ENCODE peak calls at places on chromosomes 3 and 15, in ten cellular contexts. X, B, R, W, S, U, Y, A, H and I are unnamed samples.

GRCh38 chr3:111617912-111618601 is 22.9 kb upstream of the ZBED2 start:
- DNase-seq in R (no peak), S (no peak), W (peak), U (no peak), X (no peak), Y (no peak), A (no peak), H (no peak), B (no peak), I (no peak)

GRCh38 chr3:182618085-182618732 is 175.1 kb upstream of the ATP11B start:
- DNase-seq in B (no peak), R (no peak), A (no peak), X (peak), W (peak), H (peak), S (no peak), Y (no peak), U (peak), I (no peak)

GRCh38 chr3:86772699-86773098 is 218.2 kb downstream of the VGLL3 start:
- DNase-seq in U (no peak), A (no peak), Y (no peak), W (no peak), X (no peak), S (no peak), B (no peak), H (no peak), R (no peak), I (no peak)

GRCh38 chr3:14410501-14411165 is 8.2 kb downstream of the SLC6A6 start:
- DNase-seq in S (no peak), H (peak), Y (no peak), W (peak), A (no peak), U (peak), B (no peak), R (no peak), X (peak), I (peak)

GRCh38 chr3:45214061-45214680 is 11.9 kb downstream of the TMEM158 start:
- DNase-seq in U (no peak), Y (no peak), W (no peak), X (no peak), B (no peak), A (no peak), H (no peak), R (no peak), S (no peak), I (no peak)

GRCh38 chr3:129673012-129673411 is 66.5 kb upstream of the PLXND1 start:
- DNase-seq in X (peak), H (peak), R (no peak), S (no peak), Y (no peak), B (no peak), A (no peak), U (no peak), W (peak), I (no peak)

GRCh38 chr3:14279706-14280061 is 101.1 kb downstream of the LSM3 start:
- DNase-seq in X (no peak), R (no peak), U (no peak), H (no peak), A (no peak), W (no peak), B (no peak), Y (no peak), S (no peak), I (no peak)

GRCh38 chr3:22029480-22029879 is 278.5 kb upstream of the ZNF385D start:
- DNase-seq in H (no peak), S (no peak), R (no peak), A (no peak), U (no peak), X (no peak), B (no peak), W (no peak), Y (no peak), I (no peak)

GRCh38 chr3:100402150-100402706 is 889 bp downstream of the LNP1 start:
- DNase-seq in W (peak), B (no peak), X (peak), R (no peak), H (peak), A (no peak), U (peak), S (no peak), Y (no peak), I (peak)

GRCh38 chr3:8712045-8712870 is 21.3 kb upstream of the CAV3 start:
- DNase-seq in Y (no peak), B (no peak), R (no peak), X (no peak), U (peak), W (peak), S (no peak), A (no peak), H (no peak), I (peak)

GRCh38 chr3:37559461-37559860 is 302.2 kb upstream of the CTDSPL start:
- DNase-seq in H (peak), A (no peak), R (no peak), W (peak), U (no peak), X (peak), Y (no peak), B (no peak), S (no peak), I (no peak)

GRCh38 chr3:143301502-143301901 is 181.9 kb downstream of the CHST2 start:
- DNase-seq in X (no peak), H (no peak), U (no peak), S (no peak), A (no peak), R (no peak), W (no peak), Y (no peak), B (no peak), I (no peak)

GRCh38 chr3:32913790-32914446 is 37.5 kb upstream of the CCR4 start:
- DNase-seq in H (peak), R (peak), S (no peak), W (peak), Y (peak), X (peak), B (peak), U (peak), A (no peak), I (peak)

GRCh38 chr3:14434105-14434504 is 31.7 kb downstream of the SLC6A6 start:
- DNase-seq in A (no peak), H (peak), W (peak), X (peak), S (no peak), U (peak), Y (peak), B (no peak), R (no peak), I (no peak)

GRCh38 chr15:37361621-37362020 is 261.3 kb upstream of the MEIS2 start:
- DNase-seq in B (no peak), H (no peak), Y (no peak), S (no peak), U (no peak), R (no peak), X (no peak), W (no peak), A (no peak), I (no peak)

GRCh38 chr15:26872206-26872605 is 5.3 kb downstream of the GABRA5 start:
- DNase-seq in S (no peak), W (no peak), B (no peak), A (no peak), R (no peak), X (no peak), Y (no peak), H (no peak), U (no peak), I (no peak)

DNA sequence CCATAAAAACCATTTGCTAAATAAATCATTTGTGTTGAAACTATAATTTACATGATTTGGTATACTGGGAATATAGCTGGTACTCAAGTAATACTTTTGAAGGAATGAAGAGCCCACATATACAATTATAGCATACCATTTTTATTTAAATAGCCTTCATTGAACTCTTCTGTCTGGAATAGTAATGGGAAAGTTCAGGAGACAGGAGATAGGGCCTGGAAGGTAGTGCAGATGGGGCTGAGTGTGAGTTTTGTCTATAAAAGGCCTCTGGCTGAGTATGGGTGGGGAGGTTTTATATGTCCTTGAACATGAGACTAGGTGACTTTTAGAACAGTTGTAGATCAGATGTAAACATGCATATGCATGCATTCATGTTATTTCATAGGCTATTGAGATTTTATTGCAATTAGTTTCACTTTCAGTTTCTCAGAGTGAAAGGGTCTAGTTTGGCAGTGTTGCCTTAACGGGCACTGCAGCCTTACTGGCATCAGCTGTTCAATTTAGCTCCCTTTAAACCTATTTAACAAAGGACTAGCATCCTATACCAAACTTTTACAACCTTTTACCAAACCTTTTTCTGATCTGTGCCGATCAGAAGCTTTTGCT is 27.2 kb downstream of the CGGBP1 start:
- DNase-seq in U (peak), X (peak), H (peak), A (no peak), Y (no peak), B (no peak), W (peak), R (no peak), S (peak), I (no peak)
- H3K4me3 ChIP-seq in U (peak), X (peak), H (peak), A (no peak), Y (peak), B (peak), W (peak), R (peak), S (peak), I (peak)

DNA sequence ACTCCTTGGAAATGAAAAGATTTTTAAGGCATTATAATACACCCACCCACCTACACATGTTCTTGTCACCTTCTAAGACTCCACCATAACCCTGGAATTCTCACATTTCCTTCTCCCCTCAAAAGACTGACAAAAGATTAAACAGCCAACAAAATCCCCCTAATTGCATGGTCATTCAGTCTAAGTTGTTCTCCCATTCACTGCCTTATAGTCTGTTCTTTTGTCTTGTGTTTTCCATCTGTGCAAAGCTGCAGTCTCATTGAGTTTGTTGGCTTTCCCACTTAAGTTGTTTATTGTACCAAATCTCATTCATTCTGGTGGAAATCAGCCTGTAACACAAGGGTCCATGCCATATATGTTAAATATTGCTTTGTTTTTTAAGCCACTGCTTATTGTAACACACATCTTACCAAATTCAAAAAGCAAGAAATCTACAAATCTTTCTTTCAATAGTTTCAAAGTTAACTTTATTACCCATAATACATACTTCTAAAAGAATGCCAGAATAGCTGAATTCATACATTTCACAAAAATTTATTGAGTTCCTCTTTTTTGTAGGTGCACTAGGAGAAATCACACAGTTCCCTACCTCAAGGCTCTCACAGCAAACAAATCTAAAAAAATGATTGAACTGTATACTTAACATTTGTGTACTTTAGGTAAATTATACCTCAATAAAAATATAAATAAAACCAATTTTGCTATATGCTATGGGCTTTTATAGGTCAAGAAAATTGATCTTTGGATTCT is 2.4 kb upstream of the RCN2 start:
- DNase-seq in W (no peak), A (no peak), H (no peak), X (no peak), S (no peak), B (no peak), Y (no peak), U (no peak), R (no peak), I (no peak)
- H3K4me3 ChIP-seq in W (no peak), A (no peak), H (no peak), X (no peak), S (no peak), B (no peak), Y (no peak), U (no peak), R (no peak), I (no peak)

DNA sequence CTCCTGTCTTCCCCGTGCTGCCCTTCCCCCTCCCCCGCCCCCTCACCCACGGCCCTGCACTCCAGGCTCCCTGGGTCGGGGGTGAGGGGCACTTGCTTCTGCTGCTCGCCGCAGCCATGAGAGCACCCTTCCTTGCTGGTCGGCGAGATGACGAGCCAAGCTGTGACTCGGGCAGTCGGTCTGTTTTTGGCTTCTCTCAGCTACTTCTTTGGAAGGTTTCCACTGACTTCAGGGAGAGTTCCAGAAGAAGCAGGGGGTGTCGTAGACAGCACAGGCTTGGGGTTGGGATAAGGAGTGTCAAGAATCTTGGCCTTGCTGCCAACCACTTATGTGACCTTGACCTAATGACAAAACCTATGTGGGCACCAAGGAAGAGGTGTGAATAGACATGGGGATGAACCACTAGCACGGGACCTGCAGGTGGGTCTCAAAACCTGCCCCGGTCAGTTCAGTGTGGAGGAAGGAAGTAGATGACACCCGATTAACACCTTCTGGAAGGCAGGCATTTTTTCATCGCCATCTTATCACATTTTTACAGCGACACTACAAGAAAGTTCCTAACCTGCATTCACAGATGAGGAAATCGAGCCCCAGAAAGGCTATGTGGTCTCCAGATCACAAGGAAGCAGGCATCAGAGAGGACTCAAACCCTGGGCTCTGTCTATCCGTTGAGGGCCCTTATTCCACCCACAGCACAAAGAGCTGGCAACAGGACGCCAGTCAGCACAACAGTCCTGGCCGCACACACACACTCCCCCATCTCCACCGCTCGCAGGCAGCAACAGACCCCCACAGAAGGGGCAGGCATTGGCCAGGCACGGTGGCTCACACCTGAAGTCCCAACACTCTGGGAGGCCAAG is 120.9 kb downstream of the LIPC start:
- DNase-seq in B (no peak), S (no peak), U (peak), W (peak), R (no peak), A (no peak), X (peak), H (peak), Y (no peak), I (no peak)
- H3K4me3 ChIP-seq in B (peak), S (no peak), U (no peak), W (no peak), R (peak), A (no peak), X (peak), H (no peak), Y (no peak), I (no peak)

GRCh38 chr3:15797600-15798303 is at the start of gene ANKRD28:
- DNase-seq in X (peak), H (peak), W (peak), U (peak), Y (no peak), S (no peak), A (no peak), B (no peak), R (no peak), I (peak)

GRCh38 chr3:15796771-15797599 is 794 bp downstream of the ANKRD28 start:
- DNase-seq in A (no peak), H (peak), S (no peak), X (peak), Y (no peak), W (peak), U (peak), R (no peak), B (no peak), I (no peak)

GRCh38 chr3:15800780-15801179 is 3.0 kb upstream of the ANKRD28 start:
- DNase-seq in Y (no peak), R (no peak), H (no peak), W (peak), A (no peak), U (no peak), X (peak), S (no peak), B (no peak), I (no peak)

GRCh38 chr3:15800327-15800726 is 2.5 kb upstream of the ANKRD28 start:
- DNase-seq in A (no peak), S (no peak), Y (no peak), B (no peak), R (no peak), X (no peak), H (no peak), W (peak), U (no peak), I (no peak)

DNA sequence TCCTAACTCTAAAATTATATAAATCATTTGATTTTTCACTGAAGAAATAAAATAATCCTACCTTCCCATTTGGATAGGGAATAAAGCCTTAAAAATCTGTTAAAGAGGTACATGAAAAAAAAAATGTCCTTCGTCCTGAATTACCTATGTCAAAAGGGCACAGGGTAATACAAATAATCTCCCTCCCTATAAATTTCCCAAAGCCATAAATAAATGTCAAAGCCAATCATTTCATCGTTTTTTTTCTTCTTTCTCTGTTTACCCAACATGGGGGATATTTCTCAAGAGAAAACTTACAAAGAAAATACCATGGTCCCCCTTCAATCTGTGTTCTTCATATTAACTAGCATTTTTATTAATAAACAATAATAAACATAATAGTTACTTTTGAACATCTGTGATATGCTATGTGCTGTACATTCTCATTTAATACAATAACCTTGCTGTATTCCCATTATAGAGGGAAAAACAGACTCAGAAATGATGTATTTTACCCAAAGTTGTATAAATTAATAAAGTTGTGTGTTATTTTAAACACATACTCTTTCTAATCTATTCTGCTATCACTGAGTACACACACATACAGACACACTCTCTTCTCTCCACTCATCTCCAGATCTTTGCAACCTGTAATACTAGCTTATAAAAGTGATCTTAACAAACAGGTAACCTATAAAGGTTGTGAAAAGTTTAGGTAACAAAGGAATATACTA is 910 bp upstream of the ANKRD28 start:
- DNase-seq in Y (no peak), X (no peak), B (no peak), S (no peak), A (no peak), R (no peak), W (no peak), U (no peak), H (no peak), I (no peak)
- H3K4me3 ChIP-seq in Y (peak), X (no peak), B (no peak), S (no peak), A (no peak), R (no peak), W (no peak), U (peak), H (peak), I (no peak)

DNA sequence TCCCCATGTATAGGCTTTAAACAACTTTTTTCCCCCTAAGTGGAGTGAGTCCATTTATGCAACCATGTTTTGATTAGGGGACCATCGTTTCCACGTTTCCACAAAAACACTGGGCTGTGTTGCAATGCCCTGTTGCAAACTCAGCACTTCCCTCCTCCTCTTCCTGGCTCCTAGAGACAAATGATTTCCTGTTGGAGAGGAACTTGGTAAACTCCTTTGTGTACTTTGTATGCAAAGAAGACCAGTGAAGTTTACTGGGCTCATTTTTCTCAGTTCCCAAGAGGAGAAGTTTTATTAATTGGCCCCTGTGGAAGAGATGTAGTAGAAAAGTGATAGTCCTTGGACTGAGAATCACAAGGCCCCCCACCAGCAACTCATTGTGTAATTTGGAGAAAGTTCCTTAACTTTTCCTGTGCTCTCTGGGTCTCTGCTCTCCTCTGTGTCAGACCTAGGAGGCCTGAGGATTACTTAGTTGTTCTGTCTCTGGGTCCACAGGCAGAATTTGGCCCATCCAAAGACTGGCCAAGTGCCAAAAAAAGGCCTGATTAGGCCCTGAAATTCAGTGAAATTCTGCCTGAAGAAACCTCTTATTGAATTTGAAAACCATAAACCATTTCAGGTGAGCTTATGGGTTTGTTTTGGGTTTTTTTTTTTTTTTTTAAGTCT is 95.1 kb downstream of the ATG7 start:
- DNase-seq in W (peak), X (peak), B (no peak), R (peak), S (no peak), A (no peak), H (peak), Y (peak), U (peak), I (no peak)
- H3K4me3 ChIP-seq in W (no peak), X (no peak), B (no peak), R (no peak), S (no peak), A (no peak), H (no peak), Y (no peak), U (no peak), I (no peak)

GRCh38 chr3:113896930-113897329 is 50.9 kb upstream of the ZDHHC23 start:
- DNase-seq in H (no peak), U (no peak), R (no peak), X (no peak), S (no peak), B (no peak), A (no peak), Y (no peak), W (no peak), I (no peak)
- H3K4me3 ChIP-seq in H (no peak), U (peak), R (no peak), X (no peak), S (no peak), B (no peak), A (peak), Y (peak), W (no peak), I (no peak)

DNA sequence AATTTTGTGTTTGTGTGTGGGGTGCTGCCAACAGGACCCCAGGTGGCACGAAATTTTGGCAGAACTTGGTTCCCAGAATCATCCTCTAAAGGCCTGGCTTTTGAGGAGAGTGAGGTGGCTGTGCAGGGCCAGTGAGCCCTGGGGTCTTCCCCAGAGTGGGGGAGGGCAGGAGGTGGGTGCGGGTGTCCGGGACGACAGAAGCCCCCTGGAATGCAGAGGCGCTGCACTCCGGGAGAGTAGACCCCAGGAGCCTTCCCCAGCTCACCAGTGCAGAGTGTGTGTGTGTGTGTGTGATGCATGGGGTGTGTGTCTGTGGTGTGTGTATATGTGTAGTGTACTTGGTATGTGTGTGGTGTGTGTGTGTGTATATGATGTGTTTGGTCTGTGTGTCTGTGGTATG is 44.4 kb upstream of the SEC13 start:
- DNase-seq in S (peak), H (no peak), B (no peak), X (no peak), Y (no peak), R (no peak), A (no peak), W (no peak), U (no peak), I (no peak)
- H3K4me3 ChIP-seq in S (no peak), H (no peak), B (no peak), X (no peak), Y (no peak), R (no peak), A (no peak), W (no peak), U (no peak), I (no peak)